ENCODE peak calls at places on chromosomes 7 and 10, in ten cellular contexts. One of them, this sample, is unnamed.

GRCh38 chr7:140200102-140200989 is 23.6 kb upstream of the KDM7A start:
- DNase-seq in colonic mucosa: peak
- DNase-seq in lower leg skin: peak
- DNase-seq in lung microvascular endothelial cell: peak
- DNase-seq in caudate nucleus: no peak
- DNase-seq in mucosa of descending colon: no peak
- DNase-seq in HT-29: peak
- DNase-seq in activated naive CD4-positive, alpha-beta T cell treated with anti-CD3 and anti-CD28 coated beads, Interleukin-2, amount 50 U/mL, for 16 hours: no peak
- DNase-seq in T-cell: no peak
- DNase-seq in HS-5: peak
- DNase-seq in this sample: no peak

GRCh38 chr7:925601-926000 is 28.9 kb downstream of the ADAP1 start:
- DNase-seq in HT-29: peak
- DNase-seq in activated naive CD4-positive, alpha-beta T cell treated with anti-CD3 and anti-CD28 coated beads, Interleukin-2, amount 50 U/mL, for 16 hours: peak
- DNase-seq in caudate nucleus: no peak
- DNase-seq in T-cell: peak
- DNase-seq in mucosa of descending colon: peak
- DNase-seq in colonic mucosa: peak
- DNase-seq in HS-5: no peak
- DNase-seq in lower leg skin: peak
- DNase-seq in lung microvascular endothelial cell: no peak
- DNase-seq in this sample: peak

GRCh38 chr7:151849879-151850260 is 27.0 kb downstream of the PRKAG2 start:
- DNase-seq in lung microvascular endothelial cell: no peak
- DNase-seq in HS-5: no peak
- DNase-seq in colonic mucosa: no peak
- DNase-seq in lower leg skin: no peak
- DNase-seq in T-cell: no peak
- DNase-seq in mucosa of descending colon: peak
- DNase-seq in activated naive CD4-positive, alpha-beta T cell treated with anti-CD3 and anti-CD28 coated beads, Interleukin-2, amount 50 U/mL, for 16 hours: no peak
- DNase-seq in caudate nucleus: no peak
- DNase-seq in HT-29: no peak
- DNase-seq in this sample: no peak

GRCh38 chr7:131109757-131110293 is 217.9 kb upstream of the MKLN1 start:
- DNase-seq in HS-5: no peak
- DNase-seq in HT-29: peak
- DNase-seq in activated naive CD4-positive, alpha-beta T cell treated with anti-CD3 and anti-CD28 coated beads, Interleukin-2, amount 50 U/mL, for 16 hours: peak
- DNase-seq in lower leg skin: peak
- DNase-seq in lung microvascular endothelial cell: peak
- DNase-seq in mucosa of descending colon: peak
- DNase-seq in T-cell: peak
- DNase-seq in caudate nucleus: peak
- DNase-seq in colonic mucosa: peak
- DNase-seq in this sample: peak

GRCh38 chr10:58184120-58184670 is 83.5 kb downstream of the IPMK start:
- DNase-seq in mucosa of descending colon: no peak
- DNase-seq in HT-29: no peak
- DNase-seq in lower leg skin: no peak
- DNase-seq in caudate nucleus: no peak
- DNase-seq in T-cell: no peak
- DNase-seq in lung microvascular endothelial cell: no peak
- DNase-seq in activated naive CD4-positive, alpha-beta T cell treated with anti-CD3 and anti-CD28 coated beads, Interleukin-2, amount 50 U/mL, for 16 hours: no peak
- DNase-seq in HS-5: no peak
- DNase-seq in colonic mucosa: no peak
- DNase-seq in this sample: no peak

GRCh38 chr10:94035982-94036663 is 42.4 kb downstream of the PLCE1 start:
- DNase-seq in caudate nucleus: no peak
- DNase-seq in activated naive CD4-positive, alpha-beta T cell treated with anti-CD3 and anti-CD28 coated beads, Interleukin-2, amount 50 U/mL, for 16 hours: no peak
- DNase-seq in lung microvascular endothelial cell: no peak
- DNase-seq in lower leg skin: no peak
- DNase-seq in colonic mucosa: no peak
- DNase-seq in T-cell: no peak
- DNase-seq in HT-29: no peak
- DNase-seq in mucosa of descending colon: no peak
- DNase-seq in HS-5: no peak
- DNase-seq in this sample: no peak

GRCh38 chr10:95792874-95793285 is 36.9 kb downstream of the ENTPD1 start:
- DNase-seq in HS-5: no peak
- DNase-seq in colonic mucosa: no peak
- DNase-seq in mucosa of descending colon: no peak
- DNase-seq in lower leg skin: no peak
- DNase-seq in lung microvascular endothelial cell: no peak
- DNase-seq in T-cell: no peak
- DNase-seq in activated naive CD4-positive, alpha-beta T cell treated with anti-CD3 and anti-CD28 coated beads, Interleukin-2, amount 50 U/mL, for 16 hours: no peak
- DNase-seq in HT-29: no peak
- DNase-seq in caudate nucleus: no peak
- DNase-seq in this sample: peak

GRCh38 chr10:131891929-131892816 is 8.6 kb upstream of the PPP2R2D start:
- DNase-seq in caudate nucleus: no peak
- DNase-seq in HS-5: no peak
- DNase-seq in mucosa of descending colon: no peak
- DNase-seq in lung microvascular endothelial cell: no peak
- DNase-seq in activated naive CD4-positive, alpha-beta T cell treated with anti-CD3 and anti-CD28 coated beads, Interleukin-2, amount 50 U/mL, for 16 hours: no peak
- DNase-seq in HT-29: no peak
- DNase-seq in T-cell: no peak
- DNase-seq in lower leg skin: no peak
- DNase-seq in colonic mucosa: no peak
- DNase-seq in this sample: no peak

GRCh38 chr7:25515876-25516275 is 287.6 kb upstream of the NPVF start:
- DNase-seq in mucosa of descending colon: no peak
- DNase-seq in HT-29: no peak
- DNase-seq in caudate nucleus: no peak
- DNase-seq in HS-5: no peak
- DNase-seq in T-cell: no peak
- DNase-seq in colonic mucosa: no peak
- DNase-seq in lower leg skin: no peak
- DNase-seq in activated naive CD4-positive, alpha-beta T cell treated with anti-CD3 and anti-CD28 coated beads, Interleukin-2, amount 50 U/mL, for 16 hours: no peak
- DNase-seq in lung microvascular endothelial cell: no peak
- DNase-seq in this sample: no peak

GRCh38 chr10:88292185-88292514 is 291.0 kb downstream of the RNLS start:
- DNase-seq in HT-29: no peak
- DNase-seq in T-cell: no peak
- DNase-seq in mucosa of descending colon: no peak
- DNase-seq in caudate nucleus: no peak
- DNase-seq in lung microvascular endothelial cell: no peak
- DNase-seq in activated naive CD4-positive, alpha-beta T cell treated with anti-CD3 and anti-CD28 coated beads, Interleukin-2, amount 50 U/mL, for 16 hours: no peak
- DNase-seq in lower leg skin: no peak
- DNase-seq in colonic mucosa: no peak
- DNase-seq in HS-5: no peak
- DNase-seq in this sample: no peak

GRCh38 chr10:9010093-9010492 is 955.6 kb downstream of the GATA3 start:
- DNase-seq in activated naive CD4-positive, alpha-beta T cell treated with anti-CD3 and anti-CD28 coated beads, Interleukin-2, amount 50 U/mL, for 16 hours: no peak
- DNase-seq in T-cell: peak
- DNase-seq in mucosa of descending colon: no peak
- DNase-seq in HT-29: peak
- DNase-seq in colonic mucosa: no peak
- DNase-seq in HS-5: no peak
- DNase-seq in lung microvascular endothelial cell: no peak
- DNase-seq in lower leg skin: no peak
- DNase-seq in caudate nucleus: no peak
- DNase-seq in this sample: no peak

GRCh38 chr7:128347573-128348147 is 4.0 kb upstream of the RBM28 start:
- DNase-seq in HT-29: peak
- DNase-seq in T-cell: no peak
- DNase-seq in mucosa of descending colon: no peak
- DNase-seq in HS-5: no peak
- DNase-seq in caudate nucleus: no peak
- DNase-seq in lower leg skin: no peak
- DNase-seq in colonic mucosa: no peak
- DNase-seq in activated naive CD4-positive, alpha-beta T cell treated with anti-CD3 and anti-CD28 coated beads, Interleukin-2, amount 50 U/mL, for 16 hours: peak
- DNase-seq in lung microvascular endothelial cell: peak
- DNase-seq in this sample: peak

GRCh38 chr10:94997763-94998174 is 59.3 kb downstream of the CYP2C9 start:
- DNase-seq in colonic mucosa: no peak
- DNase-seq in mucosa of descending colon: no peak
- DNase-seq in lung microvascular endothelial cell: no peak
- DNase-seq in T-cell: no peak
- DNase-seq in HS-5: no peak
- DNase-seq in HT-29: no peak
- DNase-seq in lower leg skin: no peak
- DNase-seq in activated naive CD4-positive, alpha-beta T cell treated with anti-CD3 and anti-CD28 coated beads, Interleukin-2, amount 50 U/mL, for 16 hours: no peak
- DNase-seq in caudate nucleus: no peak
- DNase-seq in this sample: no peak

GRCh38 chr10:100480002-100480401 is 17.2 kb downstream of the WNT8B start:
- DNase-seq in colonic mucosa: no peak
- DNase-seq in T-cell: no peak
- DNase-seq in mucosa of descending colon: no peak
- DNase-seq in activated naive CD4-positive, alpha-beta T cell treated with anti-CD3 and anti-CD28 coated beads, Interleukin-2, amount 50 U/mL, for 16 hours: no peak
- DNase-seq in lung microvascular endothelial cell: no peak
- DNase-seq in lower leg skin: peak
- DNase-seq in HT-29: no peak
- DNase-seq in HS-5: no peak
- DNase-seq in caudate nucleus: no peak
- DNase-seq in this sample: no peak

GRCh38 chr10:77649333-77650331 is 12.0 kb upstream of the KCNMA1 start:
- DNase-seq in mucosa of descending colon: no peak
- DNase-seq in T-cell: no peak
- DNase-seq in HT-29: no peak
- DNase-seq in lung microvascular endothelial cell: no peak
- DNase-seq in caudate nucleus: no peak
- DNase-seq in activated naive CD4-positive, alpha-beta T cell treated with anti-CD3 and anti-CD28 coated beads, Interleukin-2, amount 50 U/mL, for 16 hours: no peak
- DNase-seq in colonic mucosa: no peak
- DNase-seq in HS-5: no peak
- DNase-seq in lower leg skin: peak
- DNase-seq in this sample: no peak

GRCh38 chr7:38107486-38107893 is 70.6 kb upstream of the STARD3NL start:
- DNase-seq in T-cell: peak
- DNase-seq in caudate nucleus: no peak
- DNase-seq in colonic mucosa: peak
- DNase-seq in HT-29: peak
- DNase-seq in HS-5: peak
- DNase-seq in activated naive CD4-positive, alpha-beta T cell treated with anti-CD3 and anti-CD28 coated beads, Interleukin-2, amount 50 U/mL, for 16 hours: peak
- DNase-seq in lower leg skin: no peak
- DNase-seq in lung microvascular endothelial cell: peak
- DNase-seq in mucosa of descending colon: no peak
- DNase-seq in this sample: peak

GRCh38 chr7:134694299-134694698 is 47.6 kb downstream of the BPGM start:
- DNase-seq in mucosa of descending colon: no peak
- DNase-seq in HT-29: no peak
- DNase-seq in HS-5: no peak
- DNase-seq in caudate nucleus: no peak
- DNase-seq in lower leg skin: no peak
- DNase-seq in colonic mucosa: no peak
- DNase-seq in T-cell: no peak
- DNase-seq in lung microvascular endothelial cell: no peak
- DNase-seq in activated naive CD4-positive, alpha-beta T cell treated with anti-CD3 and anti-CD28 coated beads, Interleukin-2, amount 50 U/mL, for 16 hours: no peak
- DNase-seq in this sample: no peak

GRCh38 chr10:98444314-98445006 is 2.3 kb downstream of the HPS1 start:
- DNase-seq in HS-5: no peak
- DNase-seq in T-cell: no peak
- DNase-seq in lung microvascular endothelial cell: no peak
- DNase-seq in activated naive CD4-positive, alpha-beta T cell treated with anti-CD3 and anti-CD28 coated beads, Interleukin-2, amount 50 U/mL, for 16 hours: no peak
- DNase-seq in HT-29: no peak
- DNase-seq in mucosa of descending colon: no peak
- DNase-seq in colonic mucosa: no peak
- DNase-seq in caudate nucleus: no peak
- DNase-seq in lower leg skin: no peak
- DNase-seq in this sample: no peak

GRCh38 chr7:6159097-6159483 is 113.3 kb downstream of the CYTH3 start:
- DNase-seq in lung microvascular endothelial cell: no peak
- DNase-seq in caudate nucleus: no peak
- DNase-seq in mucosa of descending colon: no peak
- DNase-seq in HT-29: no peak
- DNase-seq in lower leg skin: no peak
- DNase-seq in HS-5: no peak
- DNase-seq in colonic mucosa: no peak
- DNase-seq in activated naive CD4-positive, alpha-beta T cell treated with anti-CD3 and anti-CD28 coated beads, Interleukin-2, amount 50 U/mL, for 16 hours: no peak
- DNase-seq in T-cell: no peak
- DNase-seq in this sample: no peak

GRCh38 chr10:73887038-73888015 is 13.0 kb upstream of the CAMK2G start:
- DNase-seq in lower leg skin: peak
- DNase-seq in T-cell: no peak
- DNase-seq in lung microvascular endothelial cell: no peak
- DNase-seq in caudate nucleus: peak
- DNase-seq in HT-29: peak
- DNase-seq in colonic mucosa: peak
- DNase-seq in activated naive CD4-positive, alpha-beta T cell treated with anti-CD3 and anti-CD28 coated beads, Interleukin-2, amount 50 U/mL, for 16 hours: no peak
- DNase-seq in HS-5: no peak
- DNase-seq in mucosa of descending colon: no peak
- DNase-seq in this sample: peak

GRCh38 chr7:45919231-45919825 is 1.7 kb downstream of the IGFBP3 start:
- DNase-seq in colonic mucosa: no peak
- DNase-seq in T-cell: no peak
- DNase-seq in mucosa of descending colon: no peak
- DNase-seq in activated naive CD4-positive, alpha-beta T cell treated with anti-CD3 and anti-CD28 coated beads, Interleukin-2, amount 50 U/mL, for 16 hours: no peak
- DNase-seq in lung microvascular endothelial cell: no peak
- DNase-seq in lower leg skin: no peak
- DNase-seq in HT-29: no peak
- DNase-seq in HS-5: no peak
- DNase-seq in caudate nucleus: no peak
- DNase-seq in this sample: no peak

GRCh38 chr7:64889686-64890162 is 13.3 kb upstream of the ZNF273 start:
- DNase-seq in lower leg skin: peak
- DNase-seq in lung microvascular endothelial cell: no peak
- DNase-seq in T-cell: no peak
- DNase-seq in caudate nucleus: no peak
- DNase-seq in colonic mucosa: peak
- DNase-seq in HT-29: no peak
- DNase-seq in HS-5: no peak
- DNase-seq in mucosa of descending colon: no peak
- DNase-seq in activated naive CD4-positive, alpha-beta T cell treated with anti-CD3 and anti-CD28 coated beads, Interleukin-2, amount 50 U/mL, for 16 hours: no peak
- DNase-seq in this sample: no peak

GRCh38 chr7:101162551-101163280 is 2.7 kb downstream of the VGF start:
- DNase-seq in HT-29: peak
- DNase-seq in caudate nucleus: no peak
- DNase-seq in mucosa of descending colon: peak
- DNase-seq in HS-5: no peak
- DNase-seq in lower leg skin: no peak
- DNase-seq in T-cell: no peak
- DNase-seq in activated naive CD4-positive, alpha-beta T cell treated with anti-CD3 and anti-CD28 coated beads, Interleukin-2, amount 50 U/mL, for 16 hours: no peak
- DNase-seq in colonic mucosa: peak
- DNase-seq in lung microvascular endothelial cell: no peak
- DNase-seq in this sample: peak

GRCh38 chr7:16982640-16983103 is 100.9 kb upstream of the AGR3 start:
- DNase-seq in activated naive CD4-positive, alpha-beta T cell treated with anti-CD3 and anti-CD28 coated beads, Interleukin-2, amount 50 U/mL, for 16 hours: peak
- DNase-seq in HT-29: no peak
- DNase-seq in mucosa of descending colon: no peak
- DNase-seq in HS-5: no peak
- DNase-seq in caudate nucleus: no peak
- DNase-seq in lower leg skin: no peak
- DNase-seq in lung microvascular endothelial cell: peak
- DNase-seq in T-cell: no peak
- DNase-seq in colonic mucosa: no peak
- DNase-seq in this sample: peak

GRCh38 chr10:50997461-50997860 is 76.8 kb upstream of the PRKG1 start:
- DNase-seq in mucosa of descending colon: no peak
- DNase-seq in colonic mucosa: no peak
- DNase-seq in HS-5: no peak
- DNase-seq in activated naive CD4-positive, alpha-beta T cell treated with anti-CD3 and anti-CD28 coated beads, Interleukin-2, amount 50 U/mL, for 16 hours: no peak
- DNase-seq in T-cell: no peak
- DNase-seq in lung microvascular endothelial cell: peak
- DNase-seq in caudate nucleus: no peak
- DNase-seq in lower leg skin: no peak
- DNase-seq in HT-29: no peak
- DNase-seq in this sample: no peak

GRCh38 chr7:75957021-75957736 is 37.2 kb downstream of the TMEM120A start:
- DNase-seq in activated naive CD4-positive, alpha-beta T cell treated with anti-CD3 and anti-CD28 coated beads, Interleukin-2, amount 50 U/mL, for 16 hours: no peak
- DNase-seq in lower leg skin: no peak
- DNase-seq in T-cell: no peak
- DNase-seq in colonic mucosa: peak
- DNase-seq in caudate nucleus: no peak
- DNase-seq in lung microvascular endothelial cell: peak
- DNase-seq in HT-29: peak
- DNase-seq in mucosa of descending colon: peak
- DNase-seq in HS-5: no peak
- DNase-seq in this sample: peak

GRCh38 chr10:132145521-132146185 is 41.1 kb upstream of the DPYSL4 start:
- DNase-seq in lung microvascular endothelial cell: no peak
- DNase-seq in colonic mucosa: no peak
- DNase-seq in lower leg skin: no peak
- DNase-seq in T-cell: no peak
- DNase-seq in caudate nucleus: no peak
- DNase-seq in HT-29: no peak
- DNase-seq in activated naive CD4-positive, alpha-beta T cell treated with anti-CD3 and anti-CD28 coated beads, Interleukin-2, amount 50 U/mL, for 16 hours: peak
- DNase-seq in HS-5: no peak
- DNase-seq in mucosa of descending colon: peak
- DNase-seq in this sample: no peak

GRCh38 chr10:27252267-27253000 is 11.8 kb upstream of the ACBD5 start:
- DNase-seq in colonic mucosa: peak
- DNase-seq in T-cell: peak
- DNase-seq in mucosa of descending colon: peak
- DNase-seq in HT-29: peak
- DNase-seq in HS-5: no peak
- DNase-seq in activated naive CD4-positive, alpha-beta T cell treated with anti-CD3 and anti-CD28 coated beads, Interleukin-2, amount 50 U/mL, for 16 hours: peak
- DNase-seq in caudate nucleus: no peak
- DNase-seq in lung microvascular endothelial cell: peak
- DNase-seq in lower leg skin: peak
- DNase-seq in this sample: peak